ENCODE peak calls at places on chromosomes 5 and 9, in ten cellular contexts. A is heart left ventricle, U is prostate gland, C is gastrocnemius medialis, W is H9, Q is substantia nigra, D is A549, S is uterus, I is SJSA1, O is AG04450. V is an unnamed sample.

GRCh38 chr9:113622600-113623400 is 159.3 kb downstream of the RGS3 start:
- DNase-seq in A (no peak), U (no peak), C (no peak), W (peak), Q (no peak), D (peak), S (no peak), I (peak), O (no peak), V (no peak)

GRCh38 chr9:133855802-133856592 is 117.8 kb upstream of the SARDH start:
- DNase-seq in A (peak), U (no peak), C (peak), W (no peak), Q (no peak), D (no peak), S (peak), I (no peak), O (no peak), V (peak)

GRCh38 chr9:69951411-69951810 is 92.2 kb upstream of the MAMDC2 start:
- DNase-seq in A (no peak), U (no peak), C (no peak), W (no peak), Q (no peak), D (no peak), S (no peak), I (peak), O (peak), V (no peak)

GRCh38 chr9:134623408-134624066 is 18.1 kb upstream of the COL5A1 start:
- DNase-seq in A (peak), U (no peak), C (peak), W (no peak), Q (no peak), D (no peak), S (peak), I (no peak), O (no peak), V (no peak)

GRCh38 chr9:134433101-134433500 is 106.8 kb downstream of the RXRA start:
- DNase-seq in A (no peak), U (peak), C (peak), W (no peak), Q (no peak), D (no peak), S (no peak), I (peak), O (no peak), V (no peak)

GRCh38 chr9:135907006-135907434 is 326 bp downstream of the CAMSAP1 start:
- DNase-seq in A (no peak), U (no peak), C (no peak), W (no peak), Q (no peak), D (peak), S (no peak), I (no peak), O (no peak), V (no peak)

GRCh38 chr5:145787996-145788395 is 47.1 kb downstream of the PRELID2 start:
- DNase-seq in A (no peak), U (no peak), C (no peak), W (no peak), Q (no peak), D (no peak), S (no peak), I (no peak), O (no peak), V (no peak)

GRCh38 chr5:159057426-159057825 is 42.3 kb downstream of the EBF1 start:
- DNase-seq in A (no peak), U (no peak), C (no peak), W (no peak), Q (no peak), D (no peak), S (no peak), I (no peak), O (no peak), V (no peak)

GRCh38 chr9:6893350-6894131 is 135.8 kb downstream of the KDM4C start:
- DNase-seq in A (no peak), U (no peak), C (no peak), W (no peak), Q (no peak), D (no peak), S (no peak), I (no peak), O (no peak), V (no peak)

GRCh38 chr9:136023401-136024225 is 62.4 kb upstream of the UBAC1 start:
- DNase-seq in A (peak), U (no peak), C (peak), W (peak), Q (no peak), D (no peak), S (peak), I (no peak), O (peak), V (no peak)

GRCh38 chr9:76298497-76299144 is 95.6 kb downstream of the RFK start:
- DNase-seq in A (no peak), U (no peak), C (no peak), W (no peak), Q (no peak), D (peak), S (no peak), I (no peak), O (no peak), V (no peak)

GRCh38 chr9:113955076-113955752 is 79.1 kb downstream of the ZNF618 start:
- DNase-seq in A (no peak), U (no peak), C (no peak), W (no peak), Q (no peak), D (no peak), S (no peak), I (no peak), O (peak), V (peak)

GRCh38 chr9:120934271-120934670 is 7.7 kb upstream of the TRAF1 start:
- DNase-seq in A (no peak), U (no peak), C (no peak), W (no peak), Q (no peak), D (no peak), S (no peak), I (no peak), O (no peak), V (no peak)
- H3K27ac ChIP-seq in A (peak), U (peak), C (no peak), W (no peak), Q (peak), D (peak), S (peak), I (no peak), O (no peak), V (peak)

GRCh38 chr9:121283072-121283398 is 15.1 kb downstream of the GSN start:
- DNase-seq in A (no peak), U (no peak), C (no peak), W (no peak), Q (no peak), D (no peak), S (no peak), I (no peak), O (no peak), V (no peak)
- H3K27ac ChIP-seq in A (peak), U (peak), C (peak), W (no peak), Q (peak), D (peak), S (peak), I (peak), O (peak), V (peak)

GRCh38 chr9:131420913-131421312 is 27.0 kb downstream of the PRRC2B start:
- DNase-seq in A (no peak), U (peak), C (no peak), W (no peak), Q (no peak), D (peak), S (no peak), I (no peak), O (no peak), V (no peak)
- H3K27ac ChIP-seq in A (no peak), U (peak), C (no peak), W (no peak), Q (peak), D (peak), S (no peak), I (no peak), O (no peak), V (no peak)

GRCh38 chr9:9614607-9615006 is 998.2 kb downstream of the PTPRD start:
- DNase-seq in A (no peak), U (no peak), C (no peak), W (no peak), Q (no peak), D (no peak), S (no peak), I (no peak), O (no peak), V (no peak)

GRCh38 chr9:9615086-9615485 is 997.7 kb downstream of the PTPRD start:
- DNase-seq in A (no peak), U (no peak), C (no peak), W (no peak), Q (no peak), D (no peak), S (no peak), I (no peak), O (no peak), V (peak)

GRCh38 chr9:9612755-9613154 is 1000.0 kb downstream of the PTPRD start:
- DNase-seq in A (no peak), U (no peak), C (no peak), W (no peak), Q (no peak), D (no peak), S (no peak), I (no peak), O (no peak), V (no peak)

DNA sequence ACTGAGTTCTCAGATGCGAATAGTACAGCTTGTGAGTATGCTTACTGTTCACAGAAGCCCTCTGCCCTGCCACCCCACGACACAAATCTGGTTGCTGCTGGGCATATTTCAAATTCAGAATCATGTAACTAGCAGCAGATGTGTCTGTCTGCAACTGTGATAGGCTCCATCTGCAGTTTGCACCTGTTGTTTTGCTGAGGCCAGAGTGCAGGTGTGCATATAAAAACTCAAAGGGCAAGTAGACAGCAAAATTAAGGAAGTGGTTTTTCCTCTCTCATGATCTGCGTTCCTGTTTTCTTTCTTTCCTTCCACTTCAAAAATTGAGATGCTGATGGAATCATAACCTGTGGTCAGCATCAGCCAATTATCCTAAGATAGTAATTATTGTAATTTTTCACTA is 1000.5 kb downstream of the PTPRD start:
- DNase-seq in A (no peak), U (no peak), C (no peak), W (no peak), Q (no peak), D (no peak), S (no peak), I (no peak), O (no peak), V (no peak)
- H3K27ac ChIP-seq in A (no peak), U (no peak), C (no peak), W (no peak), Q (no peak), D (no peak), S (no peak), I (no peak), O (no peak), V (no peak)

V was measured in thyroid gland.